ENCODE peak calls at places on chromosome X, in four cellular contexts. One of them, this sample, is unnamed.

GRCh38 chrX:138890491-138890890 is 179.0 kb upstream of the FGF13 start:
- DNase-seq in activated CD4-positive, alpha-beta T cell treated with anti-CD3 and anti-CD28 coated beads, Interleukin-2, amount 50 U/mL, for 4 hours: no peak
- DNase-seq in aorta: no peak
- DNase-seq in stimulated activated CD8-positive, alpha-beta memory T cell treated with anti-CD3 and anti-CD28 coated beads, Interleukin-4, amount 100 ng/mL, for 4 hours: no peak
- DNase-seq in this sample: no peak

GRCh38 chrX:133973704-133974103 is 11.7 kb downstream of the GPC3 start:
- DNase-seq in aorta: no peak
- DNase-seq in activated CD4-positive, alpha-beta T cell treated with anti-CD3 and anti-CD28 coated beads, Interleukin-2, amount 50 U/mL, for 4 hours: no peak
- DNase-seq in stimulated activated CD8-positive, alpha-beta memory T cell treated with anti-CD3 and anti-CD28 coated beads, Interleukin-4, amount 100 ng/mL, for 4 hours: no peak
- DNase-seq in this sample: no peak

GRCh38 chrX:77731821-77732419 is 54.1 kb downstream of the ATRX start:
- DNase-seq in stimulated activated CD8-positive, alpha-beta memory T cell treated with anti-CD3 and anti-CD28 coated beads, Interleukin-4, amount 100 ng/mL, for 4 hours: no peak
- DNase-seq in activated CD4-positive, alpha-beta T cell treated with anti-CD3 and anti-CD28 coated beads, Interleukin-2, amount 50 U/mL, for 4 hours: no peak
- DNase-seq in aorta: no peak
- DNase-seq in this sample: no peak

GRCh38 chrX:122269243-122269781 is 914.8 kb upstream of the GRIA3 start:
- DNase-seq in aorta: no peak
- DNase-seq in activated CD4-positive, alpha-beta T cell treated with anti-CD3 and anti-CD28 coated beads, Interleukin-2, amount 50 U/mL, for 4 hours: no peak
- DNase-seq in stimulated activated CD8-positive, alpha-beta memory T cell treated with anti-CD3 and anti-CD28 coated beads, Interleukin-4, amount 100 ng/mL, for 4 hours: no peak
- DNase-seq in this sample: no peak

GRCh38 chrX:150363561-150364346 is 637 bp downstream of the MAMLD1 start:
- DNase-seq in aorta: peak
- DNase-seq in activated CD4-positive, alpha-beta T cell treated with anti-CD3 and anti-CD28 coated beads, Interleukin-2, amount 50 U/mL, for 4 hours: no peak
- DNase-seq in stimulated activated CD8-positive, alpha-beta memory T cell treated with anti-CD3 and anti-CD28 coated beads, Interleukin-4, amount 100 ng/mL, for 4 hours: no peak
- DNase-seq in this sample: no peak

GRCh38 chrX:24412637-24413363 is 52.3 kb upstream of the PDK3 start:
- DNase-seq in activated CD4-positive, alpha-beta T cell treated with anti-CD3 and anti-CD28 coated beads, Interleukin-2, amount 50 U/mL, for 4 hours: no peak
- DNase-seq in stimulated activated CD8-positive, alpha-beta memory T cell treated with anti-CD3 and anti-CD28 coated beads, Interleukin-4, amount 100 ng/mL, for 4 hours: no peak
- DNase-seq in aorta: no peak
- DNase-seq in this sample: no peak

GRCh38 chrX:17595456-17596035 is 141.7 kb upstream of the SCML1 start:
- DNase-seq in aorta: no peak
- DNase-seq in activated CD4-positive, alpha-beta T cell treated with anti-CD3 and anti-CD28 coated beads, Interleukin-2, amount 50 U/mL, for 4 hours: no peak
- DNase-seq in stimulated activated CD8-positive, alpha-beta memory T cell treated with anti-CD3 and anti-CD28 coated beads, Interleukin-4, amount 100 ng/mL, for 4 hours: no peak
- DNase-seq in this sample: no peak

GRCh38 chrX:24782011-24782410 is 88.3 kb downstream of the POLA1 start:
- DNase-seq in stimulated activated CD8-positive, alpha-beta memory T cell treated with anti-CD3 and anti-CD28 coated beads, Interleukin-4, amount 100 ng/mL, for 4 hours: no peak
- DNase-seq in aorta: no peak
- DNase-seq in activated CD4-positive, alpha-beta T cell treated with anti-CD3 and anti-CD28 coated beads, Interleukin-2, amount 50 U/mL, for 4 hours: no peak
- DNase-seq in this sample: no peak

This sample was measured in HuH-7.